ENCODE peak calls at places on chromosomes 16 and 17, in five cellular contexts. P is left ventricle myocardium inferior, E is IMR-90, V is transverse colon, X is body of pancreas. Q is an unnamed sample. For H3K4me1 and H3K27me3, the result is how much of the 10 kb centered on the place peaks cover.

GRCh38 chr16:51050379-51050710 is 100.7 kb downstream of the SALL1 start:
- DNase-seq in P (no peak), E (no peak), V (no peak), X (no peak), Q (no peak)

GRCh38 chr16:19595043-19595767 is 39.7 kb downstream of the VPS35L start:
- DNase-seq in P (peak), E (peak), V (no peak), X (peak), Q (peak)

GRCh38 chr17:38870259-38871165 is 654 bp downstream of the LASP1 start:
- DNase-seq in P (peak), E (peak), V (peak), X (peak), Q (peak)

GRCh38 chr17:65035191-65035590 is 21.3 kb downstream of the GNA13 start:
- DNase-seq in P (no peak), E (no peak), V (no peak), X (no peak), Q (no peak)

GRCh38 chr16:1788095-1788707 is 5.3 kb downstream of the IGFALS start:
- DNase-seq in P (no peak), E (no peak), V (no peak), X (peak), Q (no peak)

GRCh38 chr16:83878838-83879237 is 20.1 kb upstream of the MLYCD start:
- DNase-seq in P (no peak), E (peak), V (no peak), X (no peak), Q (no peak)

GRCh38 chr16:89924298-89924924 is 1.3 kb downstream of the TUBB3 start:
- DNase-seq in P (no peak), E (peak), V (no peak), X (peak), Q (peak)

GRCh38 chr16:30185683-30186421 is 2.5 kb downstream of the CORO1A start:
- DNase-seq in P (peak), E (no peak), V (peak), X (peak), Q (peak)

GRCh38 chr17:65514082-65514481 is 47.4 kb downstream of the AXIN2 start:
- DNase-seq in P (no peak), E (peak), V (no peak), X (no peak), Q (no peak)

GRCh38 chr17:57589151-57590034 is 155.7 kb downstream of the CCDC182 start:
- DNase-seq in P (no peak), E (no peak), V (no peak), X (no peak), Q (no peak)

GRCh38 chr16:49277766-49278566 is 3.7 kb downstream of the CBLN1 start:
- DNase-seq in P (no peak), E (no peak), V (no peak), X (no peak), Q (no peak)

GRCh38 chr16:16863672-16864071 is 484.7 kb downstream of the NPIPA7 start:
- DNase-seq in P (peak), E (no peak), V (no peak), X (no peak), Q (peak)

GRCh38 chr17:65918921-65919546 is 272.9 kb downstream of the CEP112 start:
- DNase-seq in P (no peak), E (no peak), V (no peak), X (no peak), Q (no peak)

GRCh38 chr17:40307001-40307690 is 1.8 kb upstream of the RARA start:
- DNase-seq in P (no peak), E (no peak), V (no peak), X (no peak), Q (no peak)

GRCh38 chr16:15854061-15854460 is 2.8 kb downstream of the MYH11 start:
- DNase-seq in P (no peak), E (no peak), V (no peak), X (no peak), Q (no peak)

GRCh38 chr17:6470146-6470718 is 26.0 kb downstream of the PIMREG start:
- DNase-seq in P (no peak), E (no peak), V (no peak), X (no peak), Q (peak)

GRCh38 chr17:44905006-44906000 is 6.1 kb upstream of the EFTUD2 start:
- DNase-seq in P (no peak), E (peak), V (peak), X (no peak), Q (no peak)

GRCh38 chr17:72387487-72387886 is 266.7 kb downstream of the SOX9 start:
- DNase-seq in P (no peak), E (peak), V (no peak), X (no peak), Q (no peak)

GRCh38 chr16:83312015-83312734 is 495.6 kb upstream of the HSBP1 start:
- DNase-seq in P (no peak), E (no peak), V (no peak), X (no peak), Q (no peak)

GRCh38 chr17:17426184-17426583 is 50.6 kb upstream of the MED9 start:
- DNase-seq in P (no peak), E (no peak), V (no peak), X (no peak), Q (no peak)

GRCh38 chr16:23148513-23149266 is 562 bp downstream of the USP31 start:
- DNase-seq in P (peak), E (peak), V (peak), X (peak), Q (peak)

GRCh38 chr16:2520784-2521577 is 810 bp downstream of the AMDHD2 start:
- DNase-seq in P (no peak), E (no peak), V (peak), X (peak), Q (peak)

GRCh38 chr16:48014349-48015135 is 141.3 kb downstream of the ABCC12 start:
- DNase-seq in P (no peak), E (peak), V (no peak), X (no peak), Q (no peak)

GRCh38 chr17:35540589-35541404 is 3.3 kb upstream of the SLFN12L start:
- DNase-seq in P (peak), E (peak), V (peak), X (no peak), Q (peak)

GRCh38 chr16:29775742-29776408 is 2.2 kb upstream of the ZG16 start:
- DNase-seq in P (no peak), E (peak), V (no peak), X (no peak), Q (no peak)

GRCh38 chr17:62300697-62301096 is 79.7 kb upstream of the EFCAB3 start:
- DNase-seq in P (no peak), E (no peak), V (no peak), X (no peak), Q (no peak)

GRCh38 chr17:72984925-72985322 is 107.6 kb downstream of the SLC39A11 start:
- DNase-seq in P (no peak), E (no peak), V (no peak), X (no peak), Q (no peak)

GRCh38 chr16:11042205-11042604 is 97.8 kb downstream of the CLEC16A start:
- DNase-seq in P (no peak), E (no peak), V (no peak), X (no peak), Q (no peak)

GRCh38 chr16:87963400-87963799 is 12.2 kb downstream of the BANP start:
- DNase-seq in P (no peak), E (peak), V (no peak), X (no peak), Q (no peak)

GRCh38 chr16:87966685-87967185 is 15.5 kb downstream of the BANP start:
- DNase-seq in P (no peak), E (no peak), V (peak), X (peak), Q (peak)

GRCh38 chr16:87965417-87965816 is 14.2 kb downstream of the BANP start:
- DNase-seq in P (no peak), E (no peak), V (no peak), X (no peak), Q (no peak)

GRCh38 chr16:87965973-87966667 is 14.9 kb downstream of the BANP start:
- DNase-seq in P (no peak), E (peak), V (no peak), X (no peak), Q (no peak)

DNA sequence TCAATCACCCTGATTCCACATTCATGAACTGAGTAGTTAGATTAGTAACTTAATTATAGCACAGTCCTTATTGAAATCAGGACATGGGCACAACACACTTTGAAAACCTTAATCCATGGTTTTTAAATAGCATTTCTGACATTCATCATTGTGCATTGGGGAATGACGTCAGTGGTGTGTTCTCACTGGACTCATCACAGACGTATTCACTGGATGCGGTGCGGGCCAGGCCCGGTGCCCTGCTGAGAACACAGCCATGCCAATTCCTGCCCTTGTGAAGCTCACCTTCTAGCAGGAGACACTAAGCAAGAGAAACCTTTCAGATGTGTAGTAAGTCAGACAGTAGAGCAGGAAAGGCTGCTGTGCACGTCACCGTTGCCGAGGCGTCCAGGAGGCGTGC is 12.8 kb downstream of the BANP start:
- DNase-seq in P (no peak), E (no peak), V (no peak), X (no peak), Q (no peak)
- H3K4me1 ChIP-seq in P (half or more), E (under half), V (under half), X (under half), Q (under half)

GRCh38 chr17:60141111-60142018 is 8.4 kb upstream of the CA4 start:
- DNase-seq in P (no peak), E (peak), V (no peak), X (peak), Q (peak)
- H3K4me3 ChIP-seq in P (no peak), E (no peak), V (no peak), X (no peak), Q (no peak)

GRCh38 chr17:15342460-15342859 is 1.1 kb upstream of the TEKT3 start:
- DNase-seq in P (no peak), E (peak), V (no peak), X (no peak), Q (no peak)
- H3K27me3 ChIP-seq in P (under half), E (under half), V (under half), X (under half), Q (under half)

DNA sequence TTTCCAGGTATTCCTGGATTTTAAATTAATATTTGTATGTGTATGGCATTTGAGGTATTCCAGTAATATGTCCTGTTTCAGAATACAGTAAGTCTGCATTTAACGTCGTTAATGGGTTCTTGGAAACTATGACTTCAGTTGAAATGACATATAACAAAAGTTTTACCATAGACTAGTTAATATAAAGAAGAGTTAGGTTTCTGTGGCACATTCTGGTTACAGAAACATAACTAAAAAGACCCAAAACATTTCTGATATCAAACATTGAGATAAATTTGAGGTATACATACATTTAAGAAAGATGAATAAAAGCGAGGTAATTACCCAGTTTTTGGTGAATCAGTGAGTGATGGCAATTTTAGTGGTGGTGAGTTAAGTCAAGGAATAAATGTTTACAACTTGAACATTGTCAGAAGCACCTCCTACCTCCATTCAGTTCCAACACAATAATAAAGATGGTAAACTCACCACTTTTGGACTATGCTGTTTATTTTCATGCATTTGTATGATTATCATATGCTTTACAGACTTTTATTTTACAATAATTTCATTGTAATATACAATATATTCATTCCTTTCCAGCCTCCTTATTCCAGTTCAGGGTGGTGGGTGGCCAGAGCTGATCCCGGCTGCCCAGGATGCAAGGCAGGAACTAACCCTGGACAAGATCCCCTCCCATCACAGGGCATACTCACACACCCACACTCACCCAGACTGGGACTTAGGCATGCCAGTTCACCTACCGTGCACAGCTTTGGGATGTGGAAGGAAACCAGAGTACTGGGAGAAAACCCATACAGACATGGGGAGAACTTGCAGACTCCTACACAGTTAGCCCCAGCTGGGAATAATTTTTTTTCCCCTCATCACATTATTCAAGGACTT is 9.7 kb downstream of the LUC7L3 start:
- DNase-seq in P (no peak), E (no peak), V (no peak), X (no peak), Q (no peak)
- H3K4me1 ChIP-seq in P (half or more), E (under half), V (half or more), X (half or more), Q (under half)

DNA sequence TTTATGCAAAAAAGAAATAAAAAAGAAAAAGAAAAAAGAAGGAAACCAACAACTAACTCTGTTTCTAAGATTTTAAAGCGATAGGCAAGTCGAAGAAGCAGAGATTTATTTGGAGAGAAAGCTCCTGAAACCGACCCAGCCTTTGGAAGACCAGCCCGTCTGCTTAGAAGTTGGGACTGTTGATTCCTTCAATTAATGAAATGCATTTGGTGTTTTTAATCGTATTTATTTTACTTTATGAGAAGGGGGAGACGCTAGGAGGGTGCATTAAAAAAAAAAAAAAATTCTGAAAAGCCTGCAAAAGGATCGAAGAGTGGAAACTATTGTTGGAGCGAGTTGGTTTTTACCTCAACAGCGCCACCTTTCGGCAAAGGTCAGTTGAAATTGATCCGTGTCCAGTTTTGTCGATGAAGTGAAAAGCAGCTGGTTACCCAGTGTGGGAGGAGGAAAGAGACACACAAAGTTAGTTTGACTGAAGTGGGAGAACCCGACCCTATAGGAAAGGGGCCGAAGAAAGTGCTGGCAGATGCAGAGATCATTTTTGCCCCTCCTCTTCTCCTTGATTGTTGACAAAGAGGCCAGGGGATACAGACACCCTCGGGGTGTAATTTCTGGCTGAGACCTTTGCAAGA is 1.6 kb upstream of the MAF start:
- DNase-seq in P (peak), E (peak), V (peak), X (peak), Q (peak)
- H3K4me3 ChIP-seq in P (peak), E (no peak), V (peak), X (no peak), Q (peak)

GRCh38 chr17:79244665-79245064 is 170.0 kb downstream of the ENGASE start:
- DNase-seq in P (no peak), E (no peak), V (no peak), X (no peak), Q (no peak)

GRCh38 chr17:79243996-79244395 is 169.4 kb downstream of the ENGASE start:
- DNase-seq in P (no peak), E (no peak), V (no peak), X (no peak), Q (no peak)

GRCh38 chr17:79242873-79243602 is 168.4 kb downstream of the ENGASE start:
- DNase-seq in P (no peak), E (no peak), V (no peak), X (no peak), Q (peak)

GRCh38 chr17:79242393-79242792 is 167.8 kb downstream of the ENGASE start:
- DNase-seq in P (no peak), E (no peak), V (no peak), X (no peak), Q (no peak)

GRCh38 chr17:79243603-79243990 is 169.0 kb downstream of the ENGASE start:
- DNase-seq in P (no peak), E (no peak), V (no peak), X (no peak), Q (no peak)
- H3K27me3 ChIP-seq in P (half or more), E (under half), V (under half), X (under half), Q (under half)

Q was measured in right cardiac atrium.